ENCODE peak calls at places on chromosomes 11 and 22, in eight cellular contexts. One of them, this sample, is unnamed. For H3K4me1, the result is how much of the 10 kb centered on the place peaks cover.

GRCh38 chr11:33064033-33064825 is 24.9 kb downstream of the TCP11L1 start:
- DNase-seq in hepatocyte: no peak
- DNase-seq in cardiac muscle cell: no peak
- DNase-seq in heart right ventricle: no peak
- DNase-seq in mammary epithelial cell: peak
- DNase-seq in tibial nerve: no peak
- DNase-seq in uterus: no peak
- DNase-seq in colonic mucosa: no peak
- DNase-seq in this sample: no peak

GRCh38 chr11:44133335-44133946 is 38.0 kb downstream of the EXT2 start:
- DNase-seq in heart right ventricle: no peak
- DNase-seq in cardiac muscle cell: peak
- DNase-seq in colonic mucosa: no peak
- DNase-seq in uterus: no peak
- DNase-seq in mammary epithelial cell: no peak
- DNase-seq in tibial nerve: no peak
- DNase-seq in hepatocyte: peak
- DNase-seq in this sample: peak

GRCh38 chr11:38274031-38274430 is 1676.0 kb upstream of the RAG2 start:
- DNase-seq in colonic mucosa: no peak
- DNase-seq in cardiac muscle cell: no peak
- DNase-seq in uterus: no peak
- DNase-seq in heart right ventricle: no peak
- DNase-seq in tibial nerve: no peak
- DNase-seq in mammary epithelial cell: peak
- DNase-seq in hepatocyte: no peak
- DNase-seq in this sample: no peak

GRCh38 chr11:898540-899190 is 11.9 kb downstream of the CHID1 start:
- DNase-seq in colonic mucosa: no peak
- DNase-seq in uterus: no peak
- DNase-seq in hepatocyte: no peak
- DNase-seq in cardiac muscle cell: peak
- DNase-seq in mammary epithelial cell: no peak
- DNase-seq in tibial nerve: no peak
- DNase-seq in heart right ventricle: no peak
- DNase-seq in this sample: no peak

GRCh38 chr22:49972163-49973017 is 11.8 kb downstream of the PIM3 start:
- DNase-seq in uterus: peak
- DNase-seq in hepatocyte: peak
- DNase-seq in heart right ventricle: peak
- DNase-seq in tibial nerve: peak
- DNase-seq in cardiac muscle cell: no peak
- DNase-seq in colonic mucosa: peak
- DNase-seq in mammary epithelial cell: no peak
- DNase-seq in this sample: no peak

GRCh38 chr11:113376156-113376555 is 11.4 kb upstream of the ANKK1 start:
- DNase-seq in cardiac muscle cell: peak
- DNase-seq in mammary epithelial cell: no peak
- DNase-seq in hepatocyte: no peak
- DNase-seq in uterus: no peak
- DNase-seq in tibial nerve: no peak
- DNase-seq in heart right ventricle: no peak
- DNase-seq in colonic mucosa: no peak
- DNase-seq in this sample: no peak

GRCh38 chr11:114080219-114080618 is 20.7 kb downstream of the ZBTB16 start:
- DNase-seq in cardiac muscle cell: no peak
- DNase-seq in mammary epithelial cell: no peak
- DNase-seq in uterus: no peak
- DNase-seq in colonic mucosa: no peak
- DNase-seq in hepatocyte: no peak
- DNase-seq in heart right ventricle: no peak
- DNase-seq in tibial nerve: no peak
- DNase-seq in this sample: no peak

GRCh38 chr11:118930152-118930712 is 4.5 kb upstream of the BCL9L start:
- DNase-seq in colonic mucosa: peak
- DNase-seq in cardiac muscle cell: peak
- DNase-seq in tibial nerve: peak
- DNase-seq in heart right ventricle: peak
- DNase-seq in uterus: peak
- DNase-seq in hepatocyte: peak
- DNase-seq in mammary epithelial cell: peak
- DNase-seq in this sample: peak

GRCh38 chr11:105456950-105457349 is 152.9 kb upstream of the GRIA4 start:
- DNase-seq in colonic mucosa: no peak
- DNase-seq in cardiac muscle cell: no peak
- DNase-seq in heart right ventricle: no peak
- DNase-seq in uterus: no peak
- DNase-seq in mammary epithelial cell: no peak
- DNase-seq in hepatocyte: no peak
- DNase-seq in tibial nerve: no peak
- DNase-seq in this sample: no peak

GRCh38 chr11:102330226-102330625 is 12.9 kb downstream of the BIRC3 start:
- DNase-seq in colonic mucosa: no peak
- DNase-seq in uterus: no peak
- DNase-seq in cardiac muscle cell: no peak
- DNase-seq in tibial nerve: no peak
- DNase-seq in heart right ventricle: no peak
- DNase-seq in mammary epithelial cell: no peak
- DNase-seq in hepatocyte: no peak
- DNase-seq in this sample: no peak

GRCh38 chr11:102323542-102324261 is 6.4 kb downstream of the BIRC3 start:
- DNase-seq in heart right ventricle: no peak
- DNase-seq in tibial nerve: no peak
- DNase-seq in colonic mucosa: no peak
- DNase-seq in uterus: no peak
- DNase-seq in cardiac muscle cell: no peak
- DNase-seq in mammary epithelial cell: peak
- DNase-seq in hepatocyte: no peak
- DNase-seq in this sample: no peak

GRCh38 chr11:102332611-102332994 is 14.4 kb upstream of the BIRC2 start:
- DNase-seq in mammary epithelial cell: no peak
- DNase-seq in hepatocyte: peak
- DNase-seq in tibial nerve: no peak
- DNase-seq in uterus: no peak
- DNase-seq in heart right ventricle: no peak
- DNase-seq in colonic mucosa: no peak
- DNase-seq in cardiac muscle cell: no peak
- DNase-seq in this sample: no peak

GRCh38 chr11:102325088-102325487 is 7.8 kb downstream of the BIRC3 start:
- DNase-seq in hepatocyte: no peak
- DNase-seq in cardiac muscle cell: no peak
- DNase-seq in uterus: no peak
- DNase-seq in colonic mucosa: no peak
- DNase-seq in mammary epithelial cell: no peak
- DNase-seq in heart right ventricle: no peak
- DNase-seq in tibial nerve: no peak
- DNase-seq in this sample: no peak

GRCh38 chr11:102328748-102329147 is 11.5 kb downstream of the BIRC3 start:
- DNase-seq in heart right ventricle: no peak
- DNase-seq in cardiac muscle cell: no peak
- DNase-seq in colonic mucosa: no peak
- DNase-seq in tibial nerve: no peak
- DNase-seq in uterus: no peak
- DNase-seq in hepatocyte: no peak
- DNase-seq in mammary epithelial cell: no peak
- DNase-seq in this sample: no peak
- H3K4me1 ChIP-seq in heart right ventricle: under half
- H3K4me1 ChIP-seq in cardiac muscle cell: under half
- H3K4me1 ChIP-seq in colonic mucosa: under half
- H3K4me1 ChIP-seq in tibial nerve: under half
- H3K4me1 ChIP-seq in uterus: under half
- H3K4me1 ChIP-seq in hepatocyte: under half
- H3K4me1 ChIP-seq in mammary epithelial cell: under half
- H3K4me1 ChIP-seq in this sample: under half

GRCh38 chr22:36373258-36373579 is 14.5 kb downstream of the MYH9 start:
- DNase-seq in colonic mucosa: no peak
- DNase-seq in uterus: no peak
- DNase-seq in mammary epithelial cell: no peak
- DNase-seq in hepatocyte: no peak
- DNase-seq in heart right ventricle: no peak
- DNase-seq in tibial nerve: no peak
- DNase-seq in cardiac muscle cell: no peak
- DNase-seq in this sample: no peak
- H3K4me1 ChIP-seq in colonic mucosa: half or more
- H3K4me1 ChIP-seq in uterus: half or more
- H3K4me1 ChIP-seq in mammary epithelial cell: half or more
- H3K4me1 ChIP-seq in hepatocyte: half or more
- H3K4me1 ChIP-seq in heart right ventricle: half or more
- H3K4me1 ChIP-seq in tibial nerve: half or more
- H3K4me1 ChIP-seq in cardiac muscle cell: under half
- H3K4me1 ChIP-seq in this sample: half or more

GRCh38 chr11:132050081-132050480 is 679.7 kb downstream of the NTM start:
- DNase-seq in heart right ventricle: no peak
- DNase-seq in colonic mucosa: no peak
- DNase-seq in tibial nerve: no peak
- DNase-seq in uterus: no peak
- DNase-seq in cardiac muscle cell: no peak
- DNase-seq in hepatocyte: no peak
- DNase-seq in mammary epithelial cell: no peak
- DNase-seq in this sample: no peak

GRCh38 chr11:132051704-132052103 is 681.3 kb downstream of the NTM start:
- DNase-seq in hepatocyte: no peak
- DNase-seq in tibial nerve: no peak
- DNase-seq in heart right ventricle: no peak
- DNase-seq in colonic mucosa: no peak
- DNase-seq in uterus: no peak
- DNase-seq in mammary epithelial cell: no peak
- DNase-seq in cardiac muscle cell: no peak
- DNase-seq in this sample: no peak

GRCh38 chr11:132052904-132053303 is 682.5 kb downstream of the NTM start:
- DNase-seq in colonic mucosa: no peak
- DNase-seq in hepatocyte: no peak
- DNase-seq in heart right ventricle: no peak
- DNase-seq in uterus: no peak
- DNase-seq in tibial nerve: no peak
- DNase-seq in mammary epithelial cell: no peak
- DNase-seq in cardiac muscle cell: no peak
- DNase-seq in this sample: no peak

GRCh38 chr11:132049205-132049604 is 678.8 kb downstream of the NTM start:
- DNase-seq in hepatocyte: no peak
- DNase-seq in mammary epithelial cell: no peak
- DNase-seq in tibial nerve: no peak
- DNase-seq in uterus: no peak
- DNase-seq in cardiac muscle cell: no peak
- DNase-seq in heart right ventricle: no peak
- DNase-seq in colonic mucosa: no peak
- DNase-seq in this sample: no peak

DNA sequence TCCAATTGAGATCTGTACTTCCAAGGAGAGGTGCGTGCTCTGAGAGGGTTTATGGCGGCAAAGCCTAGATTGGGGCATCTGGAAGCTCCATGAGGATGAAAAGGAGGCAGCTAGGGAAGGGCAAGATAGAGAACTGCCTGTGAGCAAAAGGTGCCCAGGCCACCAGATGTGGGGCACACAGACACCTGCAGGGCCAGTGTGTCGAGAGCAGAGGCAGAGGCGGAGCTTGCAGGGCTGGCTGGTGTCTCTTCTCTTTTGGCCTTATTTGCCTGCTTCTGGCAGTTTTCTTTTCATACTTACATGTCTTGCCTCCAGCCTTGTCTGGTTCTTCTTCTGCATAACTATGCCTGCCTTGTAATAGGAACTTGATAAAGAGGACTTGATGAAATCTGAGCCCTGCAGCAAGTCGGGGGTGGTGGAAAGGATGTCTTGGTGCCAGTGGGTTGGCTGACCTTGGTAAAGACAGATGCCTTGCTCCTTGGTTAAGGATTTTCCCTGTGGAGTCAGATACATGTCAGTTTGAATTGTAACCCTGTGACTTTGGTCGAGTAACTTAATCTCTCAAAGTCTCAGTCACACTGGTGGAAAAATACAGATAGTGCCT is 680.3 kb downstream of the NTM start:
- DNase-seq in uterus: no peak
- DNase-seq in cardiac muscle cell: no peak
- DNase-seq in colonic mucosa: no peak
- DNase-seq in heart right ventricle: no peak
- DNase-seq in mammary epithelial cell: no peak
- DNase-seq in hepatocyte: no peak
- DNase-seq in tibial nerve: no peak
- DNase-seq in this sample: no peak
- H3K4me1 ChIP-seq in uterus: under half
- H3K4me1 ChIP-seq in cardiac muscle cell: under half
- H3K4me1 ChIP-seq in colonic mucosa: under half
- H3K4me1 ChIP-seq in heart right ventricle: under half
- H3K4me1 ChIP-seq in mammary epithelial cell: under half
- H3K4me1 ChIP-seq in hepatocyte: under half
- H3K4me1 ChIP-seq in tibial nerve: under half
- H3K4me1 ChIP-seq in this sample: under half

GRCh38 chr11:9533053-9533452 is 40.4 kb upstream of the WEE1 start:
- DNase-seq in uterus: no peak
- DNase-seq in mammary epithelial cell: no peak
- DNase-seq in cardiac muscle cell: no peak
- DNase-seq in colonic mucosa: no peak
- DNase-seq in hepatocyte: no peak
- DNase-seq in tibial nerve: no peak
- DNase-seq in heart right ventricle: no peak
- DNase-seq in this sample: no peak

GRCh38 chr11:9529333-9529648 is 44.2 kb upstream of the WEE1 start:
- DNase-seq in heart right ventricle: peak
- DNase-seq in tibial nerve: no peak
- DNase-seq in uterus: peak
- DNase-seq in mammary epithelial cell: no peak
- DNase-seq in hepatocyte: no peak
- DNase-seq in colonic mucosa: peak
- DNase-seq in cardiac muscle cell: peak
- DNase-seq in this sample: no peak

GRCh38 chr11:9530020-9530628 is 43.3 kb upstream of the WEE1 start:
- DNase-seq in colonic mucosa: no peak
- DNase-seq in tibial nerve: no peak
- DNase-seq in uterus: no peak
- DNase-seq in hepatocyte: no peak
- DNase-seq in mammary epithelial cell: no peak
- DNase-seq in heart right ventricle: no peak
- DNase-seq in cardiac muscle cell: peak
- DNase-seq in this sample: no peak

GRCh38 chr11:9528573-9529332 is 44.7 kb upstream of the WEE1 start:
- DNase-seq in hepatocyte: no peak
- DNase-seq in uterus: no peak
- DNase-seq in cardiac muscle cell: peak
- DNase-seq in tibial nerve: no peak
- DNase-seq in heart right ventricle: no peak
- DNase-seq in colonic mucosa: no peak
- DNase-seq in mammary epithelial cell: no peak
- DNase-seq in this sample: no peak

DNA sequence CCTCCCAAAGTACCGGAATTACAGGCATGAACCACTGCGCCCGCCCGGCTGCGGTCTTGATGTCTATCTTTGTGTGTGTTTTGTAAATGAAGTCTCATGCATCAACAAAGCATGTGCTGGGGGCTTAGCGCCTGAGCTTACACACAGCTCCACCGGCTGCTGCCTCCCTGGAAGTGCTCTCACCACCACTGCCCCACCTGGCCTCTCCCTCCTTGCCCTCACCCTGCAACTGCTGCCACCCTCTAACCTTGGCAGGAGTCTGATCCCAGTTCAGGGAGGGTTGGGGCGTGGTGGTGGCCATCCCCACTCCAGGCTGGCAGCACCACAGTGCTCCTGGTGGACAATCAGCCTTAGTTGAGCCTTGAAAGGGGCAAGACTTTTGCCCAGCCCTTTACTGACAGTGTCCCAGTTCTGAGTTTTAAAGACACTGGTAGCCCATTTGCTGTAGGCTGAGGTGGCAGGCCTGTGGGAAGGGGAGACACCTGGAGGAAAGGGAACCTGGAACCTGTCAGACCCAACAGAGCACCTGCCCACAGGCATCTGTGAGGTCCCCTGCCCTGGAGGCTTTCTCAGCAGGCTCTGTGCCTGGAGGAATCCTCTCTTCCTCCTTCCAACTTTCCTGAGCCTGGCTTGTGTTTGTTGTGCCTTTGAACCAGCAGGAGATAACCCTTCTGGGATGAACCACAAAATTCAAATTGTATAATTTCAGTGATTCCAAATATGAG is 42.4 kb upstream of the WEE1 start:
- DNase-seq in colonic mucosa: peak
- DNase-seq in mammary epithelial cell: no peak
- DNase-seq in cardiac muscle cell: no peak
- DNase-seq in uterus: no peak
- DNase-seq in heart right ventricle: no peak
- DNase-seq in hepatocyte: no peak
- DNase-seq in tibial nerve: no peak
- DNase-seq in this sample: no peak
- H3K4me1 ChIP-seq in colonic mucosa: under half
- H3K4me1 ChIP-seq in mammary epithelial cell: under half
- H3K4me1 ChIP-seq in cardiac muscle cell: under half
- H3K4me1 ChIP-seq in uterus: under half
- H3K4me1 ChIP-seq in heart right ventricle: under half
- H3K4me1 ChIP-seq in hepatocyte: under half
- H3K4me1 ChIP-seq in tibial nerve: under half
- H3K4me1 ChIP-seq in this sample: half or more

This sample was measured in SJSA1.